ENCODE peak calls at places on chromosomes 6 and 20, in four cellular contexts. Q is endothelial cell of umbilical vein, C is HCT116, V is keratinocyte. Y is an unnamed sample.

GRCh38 chr6:9606435-9607134 is 808.3 kb downstream of the TFAP2A start:
- DNase-seq in Q (no peak), C (no peak), V (no peak), Y (no peak)

GRCh38 chr20:56247954-56248782 is at the start of gene MC3R:
- DNase-seq in Q (peak; percentile 2), C (peak; percentile 35), V (no peak), Y (peak; percentile 42)

GRCh38 chr6:143271024-143271423 is 179.5 kb downstream of the ADAT2 start:
- DNase-seq in Q (no peak), C (no peak), V (peak; percentile 66), Y (peak; percentile 17)

GRCh38 chr6:30599625-30600324 is 17.3 kb downstream of the PPP1R10 start:
- DNase-seq in Q (peak; percentile 45), C (no peak), V (no peak), Y (no peak)

GRCh38 chr20:44738779-44739477 is 6.7 kb upstream of the KCNK15 start:
- DNase-seq in Q (peak; percentile 72), C (peak; percentile 89), V (no peak), Y (peak; percentile 78)

GRCh38 chr6:27452496-27452897 is 20.4 kb downstream of the ZNF184 start:
- DNase-seq in Q (no peak), C (no peak), V (no peak), Y (no peak)

GRCh38 chr20:16011061-16011460 is 562.2 kb downstream of the KIF16B start:
- DNase-seq in Q (no peak), C (no peak), V (no peak), Y (no peak)

GRCh38 chr20:63047946-63048345 is 41.2 kb upstream of the BHLHE23 start:
- DNase-seq in Q (no peak), C (no peak), V (no peak), Y (no peak)

GRCh38 chr6:155412335-155412734 is 43.3 kb downstream of the NOX3 start:
- DNase-seq in Q (no peak), C (no peak), V (no peak), Y (no peak)

GRCh38 chr20:45346851-45347250 is 1.4 kb downstream of the SDC4 start:
- DNase-seq in Q (no peak), C (no peak), V (no peak), Y (no peak)

GRCh38 chr20:36891211-36891610 is 15.3 kb downstream of the TLDC2 start:
- DNase-seq in Q (no peak), C (no peak), V (no peak), Y (no peak)

GRCh38 chr6:163231356-163232014 is 183.0 kb upstream of the QKI start:
- DNase-seq in Q (no peak), C (no peak), V (no peak), Y (no peak)
- TF ChIP-seq EZH2 in Q (no peak), C (no peak), V (no peak), Y (no peak)

DNA sequence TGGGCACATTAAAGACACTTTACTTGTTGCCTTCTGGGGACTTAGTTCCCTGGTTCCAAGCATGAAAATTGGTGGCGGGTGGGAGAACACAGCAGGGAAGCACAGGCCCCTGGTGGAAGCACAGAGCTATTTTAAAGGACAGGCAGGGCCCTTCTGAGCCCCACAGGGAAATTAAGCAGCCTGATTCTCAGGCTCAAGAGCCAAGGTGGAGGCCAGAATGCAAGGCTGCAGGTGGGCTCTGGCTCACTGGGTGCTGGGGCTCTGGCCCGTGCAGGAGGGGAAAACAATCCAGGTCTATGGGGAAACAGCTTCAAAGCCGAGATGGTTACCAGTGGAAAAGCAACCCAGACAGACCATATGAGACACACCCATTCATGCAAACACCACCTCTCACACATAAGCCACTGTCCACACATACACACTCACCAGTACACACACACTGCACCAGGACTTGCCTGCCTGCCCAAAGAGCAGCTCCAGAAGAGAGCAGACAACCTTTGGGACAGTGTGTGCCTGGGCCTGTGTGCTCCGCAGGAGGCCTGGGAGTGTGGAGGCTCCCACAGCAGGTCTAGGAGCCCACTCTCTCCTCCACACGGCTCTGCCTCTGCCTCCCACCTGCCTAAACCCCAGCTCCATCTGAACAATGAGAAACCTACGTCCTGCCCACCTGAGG is 30.6 kb downstream of the TFEB start:
- DNase-seq in Q (no peak), C (no peak), V (no peak), Y (no peak)
- H3K4me3 ChIP-seq in Q (no peak overlapping the region), C (no peak overlapping the region), V (no peak overlapping the region), Y (no peak overlapping the region)

GRCh38 chr20:57619053-57619831 is 984 bp downstream of the ZBP1 start:
- DNase-seq in Q (no peak), C (no peak), V (no peak), Y (no peak)
- TF ChIP-seq EZH2 in Q (no peak), C (no peak), V (no peak), Y (no peak)

GRCh38 chr6:169035381-169036280 is 218.0 kb downstream of the THBS2 start:
- DNase-seq in Q (no peak), C (no peak), V (peak; percentile 21), Y (no peak)

GRCh38 chr6:169038691-169039090 is 215.0 kb downstream of the THBS2 start:
- DNase-seq in Q (no peak), C (no peak), V (no peak), Y (no peak)

GRCh38 chr6:169029861-169030260 is 223.8 kb downstream of the THBS2 start:
- DNase-seq in Q (no peak), C (no peak), V (no peak), Y (no peak)

GRCh38 chr6:169034523-169035167 is 219.0 kb downstream of the THBS2 start:
- DNase-seq in Q (no peak), C (no peak), V (no peak), Y (no peak)
- H3K4me3 ChIP-seq in Q (no peak overlapping the region), C (no peak overlapping the region), V (no peak overlapping the region), Y (no peak overlapping the region)

DNA sequence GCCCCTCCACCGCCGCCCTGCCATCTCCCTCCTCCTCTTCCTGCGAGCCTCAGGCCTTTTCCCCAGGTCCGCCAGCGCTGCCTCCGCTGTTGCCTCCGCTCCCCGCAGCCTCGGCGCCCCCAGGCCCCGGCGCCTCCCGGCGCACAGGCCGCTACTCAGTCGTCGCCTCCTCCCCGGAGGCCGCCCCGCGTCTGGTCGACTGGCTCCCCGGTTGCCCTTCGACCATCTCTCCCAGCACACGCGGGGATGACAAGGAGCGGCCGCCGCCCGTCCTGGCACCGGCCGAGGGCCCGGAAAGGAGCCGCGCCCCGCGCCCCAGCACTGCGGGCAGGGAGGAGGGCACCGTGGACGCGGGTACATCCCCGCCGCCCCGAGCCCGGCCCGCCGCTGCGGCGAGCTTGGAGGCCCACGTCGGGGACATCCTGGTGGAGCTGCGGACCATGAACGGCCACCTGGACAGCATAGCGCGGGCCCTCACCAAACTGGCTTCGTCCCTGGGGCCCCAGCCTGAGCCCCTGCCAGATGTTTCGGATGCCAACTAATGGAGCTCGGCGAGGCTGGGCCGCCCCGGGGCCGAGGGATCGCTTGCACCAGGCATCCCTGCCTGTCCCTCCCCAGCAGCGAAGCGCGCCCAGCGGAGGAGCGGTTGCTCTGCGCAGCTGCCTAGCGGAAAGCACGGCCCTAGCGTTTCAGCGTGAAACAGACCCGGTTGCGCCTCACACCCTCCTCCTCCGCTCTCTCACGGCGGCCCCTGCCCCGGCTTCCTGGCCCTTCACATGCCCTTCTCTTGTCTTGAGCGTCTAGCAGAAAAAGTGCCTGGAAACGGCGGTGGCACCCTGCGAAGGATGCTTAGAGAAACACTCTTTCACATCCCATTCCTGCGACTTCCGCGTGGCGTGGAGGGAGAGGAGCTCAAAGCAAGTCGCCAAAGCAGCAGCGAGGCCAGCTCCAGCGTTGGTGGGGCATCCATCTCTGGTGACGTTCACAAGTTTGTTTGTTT is 285.7 kb upstream of the SUPT3H start:
- DNase-seq in Q (peak; percentile 42), C (no peak), V (no peak), Y (no peak)
- TF ChIP-seq EZH2 in Q (peak; percentile 34), C (no peak), V (peak; percentile 30), Y (no peak)

DNA sequence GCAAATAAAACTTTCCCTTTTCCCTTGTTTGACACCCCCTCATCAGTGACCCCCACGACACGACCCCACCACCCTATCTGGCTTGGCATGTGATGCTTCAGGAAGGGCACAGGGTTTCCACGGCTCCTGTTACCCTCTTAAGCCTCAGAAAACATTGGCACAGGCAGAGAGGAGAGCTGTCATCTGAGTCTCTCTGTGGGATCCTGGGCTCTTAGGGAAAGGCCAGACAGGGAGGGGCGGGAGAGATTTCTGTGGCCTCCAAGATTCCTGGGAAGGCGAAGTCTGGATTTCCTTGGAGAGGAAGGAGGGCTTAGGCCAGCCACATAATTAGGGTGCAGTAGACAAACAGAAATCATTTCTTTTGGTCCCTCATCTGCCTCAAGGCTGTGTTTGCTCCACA is 191.7 kb upstream of the SNX9 start:
- DNase-seq in Q (no peak), C (no peak), V (no peak), Y (no peak)
- H3K4me3 ChIP-seq in Q (no peak overlapping the region), C (no peak overlapping the region), V (no peak overlapping the region), Y (no peak overlapping the region)